ENCODE peak calls at places on chromosomes 7 and 10, in four cellular contexts. R, N, K and T are unnamed samples.

GRCh38 chr10:44756235-44756634 is 154.9 kb upstream of the TMEM72 start:
- DNase-seq in R (no peak), N (no peak), K (no peak), T (no peak)

GRCh38 chr7:124388751-124389150 is 355.9 kb upstream of the TMEM229A start:
- DNase-seq in R (no peak), N (no peak), K (no peak), T (no peak)

GRCh38 chr10:2399482-2399881 is 662.2 kb upstream of the ADARB2 start:
- DNase-seq in R (no peak), N (no peak), K (no peak), T (no peak)

GRCh38 chr10:13776861-13777301 is 190.1 kb downstream of the PRPF18 start:
- DNase-seq in R (peak; percentile 72), N (no peak), K (no peak), T (no peak)

GRCh38 chr7:134630237-134630636 is 16.4 kb upstream of the BPGM start:
- DNase-seq in R (no peak), N (no peak), K (no peak), T (no peak)

GRCh38 chr7:92665926-92666325 is 75.7 kb upstream of the FAM133B start:
- DNase-seq in R (no peak), N (no peak), K (no peak), T (no peak)

GRCh38 chr7:96310106-96310505 is 11.8 kb downstream of the SLC25A13 start:
- DNase-seq in R (no peak), N (no peak), K (no peak), T (no peak)

GRCh38 chr10:132679217-132679595 is 106.7 kb downstream of the NKX6-2 start:
- DNase-seq in R (no peak), N (no peak), K (peak; percentile 55), T (no peak)

GRCh38 chr7:101743995-101744360 is 73.4 kb upstream of the CUX1 start:
- DNase-seq in R (no peak), N (no peak), K (no peak), T (no peak)

GRCh38 chr10:103917326-103918052 is 495 bp downstream of the STN1 start:
- DNase-seq in R (no peak), N (peak; percentile 53), K (no peak), T (no peak)
- TF ChIP-seq CTCF in R (no peak), N (no peak), K (peak; percentile 27), T (no peak)

GRCh38 chr7:135770139-135770710 is 21.6 kb upstream of the FAM180A start:
- DNase-seq in R (no peak), N (no peak), K (no peak), T (no peak)

GRCh38 chr7:135771051-135771450 is 22.4 kb upstream of the FAM180A start:
- DNase-seq in R (no peak), N (no peak), K (no peak), T (no peak)

GRCh38 chr7:135772639-135773019 is 24.0 kb upstream of the FAM180A start:
- DNase-seq in R (no peak), N (no peak), K (no peak), T (no peak)

GRCh38 chr7:135773451-135773850 is 24.8 kb upstream of the FAM180A start:
- DNase-seq in R (no peak), N (no peak), K (no peak), T (no peak)

DNA sequence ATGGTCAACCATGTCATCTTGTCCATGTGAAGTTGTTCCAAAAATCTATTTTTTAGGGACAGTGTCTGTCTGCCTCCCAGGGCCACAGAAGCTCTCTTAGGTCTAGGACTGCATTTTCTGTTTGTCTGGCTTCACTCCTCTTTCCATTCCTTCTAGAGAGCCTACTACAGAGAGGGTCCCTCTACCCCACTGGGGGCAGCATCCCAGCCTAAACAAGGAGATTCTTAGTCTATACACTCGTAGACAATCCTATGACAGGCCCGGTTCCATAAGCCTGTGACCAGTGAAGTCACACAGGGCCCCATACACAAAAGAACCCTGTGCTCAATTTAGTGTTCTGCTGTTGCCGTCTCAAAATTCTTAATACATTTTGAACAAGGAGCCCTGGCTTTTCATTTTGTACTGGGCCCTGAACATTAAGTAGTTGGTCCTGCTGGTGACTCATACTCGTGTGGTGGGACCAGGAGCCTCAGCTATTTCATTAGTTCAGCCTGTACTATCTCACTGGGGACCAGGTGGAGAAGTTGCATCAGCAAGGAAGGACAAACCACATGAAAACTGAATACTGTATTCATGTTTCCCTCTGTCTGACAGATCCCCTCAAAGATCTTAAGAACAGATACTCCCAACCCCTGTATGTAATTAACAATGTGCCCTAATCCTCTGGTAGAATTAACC is 23.5 kb upstream of the FAM180A start:
- DNase-seq in R (no peak), N (no peak), K (no peak), T (no peak)
- H3K27ac ChIP-seq in R (no peak overlapping the region), N (peak overlapping the region; percentile 66), K (no peak overlapping the region), T (no peak overlapping the region)

GRCh38 chr10:8060010-8060703 is 5.7 kb downstream of the GATA3 start:
- DNase-seq in R (peak; percentile 84), N (no peak), K (no peak), T (no peak)
- H3K27me3 ChIP-seq in R (no peaks in the 10 kb centered on the region), N (peaks cover 12% of the 10 kb centered on the region), K (no peaks in the 10 kb centered on the region), T (no peaks in the 10 kb centered on the region)

DNA sequence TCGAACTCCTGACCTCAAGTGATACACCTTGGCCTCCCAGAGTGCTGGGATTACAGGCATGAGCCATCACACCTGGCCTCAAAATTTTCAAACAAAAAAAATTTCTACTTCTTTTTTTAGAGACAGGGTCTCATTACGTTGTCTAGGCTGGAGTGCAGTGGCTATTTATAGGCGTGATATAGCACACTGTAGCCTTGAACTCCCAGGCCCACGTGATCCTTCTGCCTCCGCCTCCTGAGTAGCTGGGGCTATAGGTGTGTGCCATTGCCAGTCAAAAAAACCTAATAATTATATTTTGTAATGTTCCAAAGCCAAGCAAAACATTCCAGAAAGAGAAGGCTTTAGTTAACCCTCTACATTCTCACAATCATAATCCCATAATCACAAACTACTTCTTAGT is 13.8 kb downstream of the POLR3A start:
- DNase-seq in R (no peak), N (no peak), K (no peak), T (no peak)
- TF ChIP-seq CTCF in R (no peak), N (no peak), K (no peak), T (no peak)

DNA sequence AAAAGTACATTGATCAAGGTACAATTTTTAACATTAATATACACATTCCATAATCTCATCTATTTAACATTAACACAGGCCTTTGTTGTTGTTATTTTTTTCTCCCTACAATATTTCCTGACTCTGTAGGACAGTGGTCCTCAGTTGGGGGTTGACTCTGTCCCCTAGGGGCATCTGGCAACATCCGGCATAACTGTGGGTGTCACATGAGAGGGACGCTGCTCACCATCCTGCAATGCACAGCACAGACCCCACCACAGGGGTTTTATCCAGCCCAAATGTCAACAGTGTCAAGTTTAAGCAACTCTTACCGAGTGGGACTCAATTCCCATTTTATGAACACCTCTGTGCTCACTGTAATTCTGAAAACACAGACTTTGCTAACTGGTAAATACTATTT is 8.8 kb downstream of the IDI1 start:
- DNase-seq in R (no peak), N (no peak), K (no peak), T (no peak)
- H3K27ac ChIP-seq in R (no peak overlapping the region), N (no peak overlapping the region), K (no peak overlapping the region), T (no peak overlapping the region)

DNA sequence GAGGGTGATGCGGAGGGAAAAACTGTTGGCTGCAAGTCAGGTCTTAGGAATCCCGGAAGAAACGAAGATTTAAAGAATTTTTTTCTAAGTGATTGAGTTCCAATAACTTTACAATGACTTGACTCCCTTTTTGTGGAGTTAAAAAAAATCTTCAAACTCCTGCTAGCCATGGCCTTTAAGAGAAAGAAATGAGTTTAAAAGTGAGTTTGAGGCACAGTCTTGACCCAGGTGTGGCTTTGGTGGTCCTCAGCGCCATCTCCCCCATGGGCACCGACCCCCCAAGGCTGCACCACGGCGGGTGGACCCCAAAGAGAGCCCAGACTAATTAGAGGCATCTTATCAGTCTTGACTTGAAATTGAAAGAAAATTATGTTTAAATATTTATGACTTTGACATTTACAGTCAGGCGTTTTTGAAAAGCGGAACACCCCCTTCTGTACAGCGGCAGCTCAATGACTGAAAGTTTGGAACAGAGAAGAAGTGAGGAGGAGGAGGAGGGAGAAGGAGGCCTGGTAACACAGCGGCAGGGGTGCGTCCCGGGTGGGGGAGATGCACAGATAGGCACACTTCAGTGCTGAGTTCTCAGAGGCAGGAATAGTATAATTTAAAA is 349.6 kb downstream of the DNAJB6 start:
- DNase-seq in R (no peak), N (no peak), K (no peak), T (no peak)
- H3K27me3 ChIP-seq in R (peaks cover 96% of the 10 kb centered on the region), N (peaks cover 30% of the 10 kb centered on the region), K (no peaks in the 10 kb centered on the region), T (peaks cover 81% of the 10 kb centered on the region)

DNA sequence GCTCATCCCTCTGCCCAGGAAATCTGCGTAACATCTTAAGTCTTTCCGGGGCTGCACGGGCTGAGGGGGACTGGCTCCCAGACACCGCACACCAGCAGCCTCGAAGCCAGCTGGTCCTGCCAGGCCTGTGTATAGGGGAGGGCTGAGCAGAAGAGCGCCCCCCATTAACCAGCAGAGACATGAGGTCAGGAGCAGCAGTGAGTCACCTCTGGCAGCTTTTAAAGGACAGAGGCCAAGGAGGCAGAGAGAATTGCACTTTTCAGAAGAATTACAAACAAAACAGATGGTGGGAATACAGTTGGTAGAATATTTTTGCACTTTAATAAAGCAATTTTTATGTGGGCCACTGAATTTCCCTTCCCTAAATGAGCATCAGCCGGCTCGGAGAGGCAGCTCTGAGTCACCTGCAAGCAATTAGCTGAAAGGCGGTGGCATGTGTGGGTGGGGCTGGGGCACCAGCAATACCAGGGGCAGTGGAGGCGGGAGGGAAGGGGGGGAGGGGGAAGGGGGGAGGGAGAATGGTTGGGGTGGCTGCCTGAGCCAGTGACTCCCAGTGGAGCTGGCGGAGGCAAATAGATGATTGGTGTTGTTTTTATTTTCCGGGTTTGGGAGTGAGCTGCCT is 39.1 kb downstream of the GOLGA7B start:
- DNase-seq in R (peak; percentile 53), N (peak; percentile 67), K (no peak), T (no peak)
- TF ChIP-seq CTCF in R (no peak), N (no peak), K (no peak), T (no peak)